ENCODE peak calls at places on chromosomes 7 and 10, in seven cellular contexts. One of them, this sample, is unnamed.

GRCh38 chr10:129085821-129086220 is 381.2 kb upstream of the MGMT start:
- DNase-seq in caudate nucleus: no peak
- DNase-seq in HTR-8/SVneo: no peak
- DNase-seq in activated T-helper 9 cell treated with anti-CD3 and anti-CD28 coated beads, Interleukin-2, amount 50 U/mL, for 16 hours: no peak
- DNase-seq in choroid plexus epithelial cell: peak
- DNase-seq in AG04450: no peak
- DNase-seq in Right ventricle myocardium superior: no peak
- DNase-seq in this sample: no peak

GRCh38 chr7:2810682-2811471 is 33.2 kb downstream of the GNA12 start:
- DNase-seq in HTR-8/SVneo: no peak
- DNase-seq in AG04450: no peak
- DNase-seq in caudate nucleus: no peak
- DNase-seq in Right ventricle myocardium superior: no peak
- DNase-seq in activated T-helper 9 cell treated with anti-CD3 and anti-CD28 coated beads, Interleukin-2, amount 50 U/mL, for 16 hours: no peak
- DNase-seq in choroid plexus epithelial cell: no peak
- DNase-seq in this sample: no peak

GRCh38 chr7:95886501-95887090 is 114.2 kb downstream of the DYNC1I1 start:
- DNase-seq in activated T-helper 9 cell treated with anti-CD3 and anti-CD28 coated beads, Interleukin-2, amount 50 U/mL, for 16 hours: no peak
- DNase-seq in Right ventricle myocardium superior: no peak
- DNase-seq in caudate nucleus: no peak
- DNase-seq in choroid plexus epithelial cell: peak
- DNase-seq in AG04450: no peak
- DNase-seq in HTR-8/SVneo: no peak
- DNase-seq in this sample: no peak

GRCh38 chr7:158013085-158013668 is 574.4 kb downstream of the PTPRN2 start:
- DNase-seq in caudate nucleus: no peak
- DNase-seq in Right ventricle myocardium superior: no peak
- DNase-seq in HTR-8/SVneo: no peak
- DNase-seq in activated T-helper 9 cell treated with anti-CD3 and anti-CD28 coated beads, Interleukin-2, amount 50 U/mL, for 16 hours: no peak
- DNase-seq in AG04450: no peak
- DNase-seq in choroid plexus epithelial cell: peak
- DNase-seq in this sample: no peak

GRCh38 chr7:1758417-1758858 is 88.4 kb downstream of the ELFN1 start:
- DNase-seq in choroid plexus epithelial cell: peak
- DNase-seq in activated T-helper 9 cell treated with anti-CD3 and anti-CD28 coated beads, Interleukin-2, amount 50 U/mL, for 16 hours: no peak
- DNase-seq in HTR-8/SVneo: peak
- DNase-seq in caudate nucleus: no peak
- DNase-seq in Right ventricle myocardium superior: no peak
- DNase-seq in AG04450: no peak
- DNase-seq in this sample: peak

GRCh38 chr10:96683065-96683464 is 37.2 kb downstream of the PIK3AP1 start:
- DNase-seq in Right ventricle myocardium superior: no peak
- DNase-seq in activated T-helper 9 cell treated with anti-CD3 and anti-CD28 coated beads, Interleukin-2, amount 50 U/mL, for 16 hours: no peak
- DNase-seq in choroid plexus epithelial cell: no peak
- DNase-seq in HTR-8/SVneo: peak
- DNase-seq in AG04450: peak
- DNase-seq in caudate nucleus: no peak
- DNase-seq in this sample: no peak

GRCh38 chr10:21317902-21318301 is 207.6 kb downstream of the SKIDA1 start:
- DNase-seq in activated T-helper 9 cell treated with anti-CD3 and anti-CD28 coated beads, Interleukin-2, amount 50 U/mL, for 16 hours: no peak
- DNase-seq in AG04450: peak
- DNase-seq in choroid plexus epithelial cell: peak
- DNase-seq in HTR-8/SVneo: no peak
- DNase-seq in Right ventricle myocardium superior: no peak
- DNase-seq in caudate nucleus: no peak
- DNase-seq in this sample: no peak

GRCh38 chr10:30028006-30028441 is 31.4 kb downstream of the JCAD start:
- DNase-seq in caudate nucleus: no peak
- DNase-seq in choroid plexus epithelial cell: peak
- DNase-seq in HTR-8/SVneo: no peak
- DNase-seq in AG04450: no peak
- DNase-seq in activated T-helper 9 cell treated with anti-CD3 and anti-CD28 coated beads, Interleukin-2, amount 50 U/mL, for 16 hours: no peak
- DNase-seq in Right ventricle myocardium superior: peak
- DNase-seq in this sample: no peak

This sample was measured in stimulated activated naive CD8-positive, alpha-beta T cell treated with anti-CD3 and anti-CD28 coated beads, Interleukin-15, Interleukin-2, amounts not matched to agents 100 U/mL and 50 U/mL, for 24 hours.